ENCODE peak calls at places on chromosomes 2 and 18, in four cellular contexts. X, T, U and R are unnamed samples.

GRCh38 chr2:122886479-122887130 is 1131.2 kb downstream of the TSN start:
- DNase-seq in X (no peak), T (no peak), U (no peak), R (no peak)

GRCh38 chr2:197168705-197169104 is 141.9 kb downstream of the ANKRD44 start:
- DNase-seq in X (peak), T (peak), U (peak), R (peak)

GRCh38 chr2:27502149-27502548 is 5.5 kb downstream of the GCKR start:
- DNase-seq in X (no peak), T (no peak), U (no peak), R (no peak)

GRCh38 chr2:57479994-57480393 is 566.6 kb upstream of the VRK2 start:
- DNase-seq in X (no peak), T (no peak), U (no peak), R (no peak)

GRCh38 chr2:20617892-20618467 is 32.9 kb downstream of the HS1BP3 start:
- DNase-seq in X (peak), T (peak), U (peak), R (no peak)

GRCh38 chr2:149033716-149034115 is 4.8 kb upstream of the LYPD6B start:
- DNase-seq in X (no peak), T (no peak), U (no peak), R (no peak)

GRCh38 chr2:64406407-64406774 is 47.6 kb upstream of the LGALSL start:
- DNase-seq in X (no peak), T (no peak), U (peak), R (no peak)

GRCh38 chr18:59005266-59005665 is 134.4 kb upstream of the SEC11C start:
- DNase-seq in X (no peak), T (peak), U (no peak), R (no peak)

GRCh38 chr2:210998334-210998733 is 441.9 kb downstream of the CPS1 start:
- DNase-seq in X (no peak), T (no peak), U (no peak), R (no peak)

GRCh38 chr2:210994104-210994503 is 437.7 kb downstream of the CPS1 start:
- DNase-seq in X (no peak), T (no peak), U (no peak), R (no peak)

DNA sequence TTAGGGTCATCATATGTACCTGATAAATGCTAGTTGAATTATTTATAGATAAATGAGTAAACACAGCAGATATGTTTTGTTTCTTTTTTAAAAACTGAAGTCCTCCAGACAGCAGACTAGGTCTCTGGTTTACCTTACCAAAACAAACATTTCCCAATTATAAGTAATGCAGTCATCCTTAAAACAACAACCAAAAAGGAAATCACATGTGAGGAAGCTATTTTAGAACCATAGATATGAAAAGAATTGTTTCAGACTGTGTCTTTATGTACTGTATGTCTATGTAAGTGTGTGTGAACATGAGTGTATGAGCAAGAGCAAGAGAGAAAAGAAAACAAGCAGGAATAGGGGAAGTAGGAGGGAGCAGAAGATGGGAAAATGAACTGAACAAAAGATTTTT is 441.0 kb downstream of the CPS1 start:
- DNase-seq in X (no peak), T (no peak), U (no peak), R (no peak)
- TF ChIP-seq NR3C1 in X (no peak), T (no peak), U (no peak), R (no peak)

GRCh38 chr2:109324859-109325258 is 195.9 kb downstream of the SH3RF3 start:
- DNase-seq in X (no peak), T (no peak), U (no peak), R (no peak)
- TF ChIP-seq NR3C1 in X (no peak), T (no peak), U (no peak), R (no peak)

GRCh38 chr18:5527603-5528002 is 16.2 kb downstream of the EPB41L3 start:
- DNase-seq in X (no peak), T (no peak), U (no peak), R (no peak)
- TF ChIP-seq NR3C1 in X (no peak), T (no peak), U (no peak), R (no peak)

GRCh38 chr2:160207804-160208661 is 8.0 kb upstream of the ITGB6 start:
- DNase-seq in X (no peak), T (peak), U (peak), R (no peak)
- TF ChIP-seq NR3C1 in X (no peak), T (no peak), U (no peak), R (no peak)